ENCODE peak calls at places on chromosome X, in four cellular contexts. G is GM23338, O is HFF-Myc, P is fibroblast of the aortic adventitia. Y is an unnamed sample.

GRCh38 chrX:37652589-37653271 is 32.9 kb upstream of the XK start:
- DNase-seq in G (no peak), P (no peak), O (no peak), Y (no peak)

GRCh38 chrX:103919336-103919682 is 43.1 kb upstream of the TMSB15B start:
- DNase-seq in G (no peak), O (no peak), P (peak), Y (no peak)

GRCh38 chrX:149881081-149881711 is at the start of gene MAGEA8:
- DNase-seq in O (no peak), G (peak), P (no peak), Y (no peak)

GRCh38 chrX:35841872-35842271 is 43.7 kb downstream of the MAGEB16 start:
- DNase-seq in P (no peak), G (no peak), O (no peak), Y (no peak)

GRCh38 chrX:151970661-151971060 is 3.8 kb downstream of the GABRE start:
- DNase-seq in P (peak), O (peak), G (no peak), Y (no peak)

GRCh38 chrX:97743014-97743413 is 859.3 kb downstream of the RPA4 start:
- DNase-seq in G (peak), P (no peak), O (no peak), Y (no peak)

GRCh38 chrX:17376381-17377046 is 1.5 kb downstream of the NHS start:
- DNase-seq in G (peak), P (peak), O (no peak), Y (no peak)

GRCh38 chrX:3763111-3763510 is 49.7 kb upstream of the PRKX start:
- DNase-seq in O (no peak), P (no peak), G (no peak), Y (no peak)

GRCh38 chrX:47316276-47317025 is 53.9 kb upstream of the ZNF157 start:
- DNase-seq in P (peak), O (no peak), G (peak), Y (no peak)

GRCh38 chrX:33741807-33742206 is 390.3 kb downstream of the FAM47A start:
- DNase-seq in O (no peak), G (peak), P (no peak), Y (no peak)

GRCh38 chrX:129531132-129531531 is 7.8 kb upstream of the SMARCA1 start:
- DNase-seq in G (no peak), O (no peak), P (no peak), Y (no peak)

GRCh38 chrX:68492583-68492982 is 6.3 kb upstream of the YIPF6 start:
- DNase-seq in O (no peak), P (no peak), G (no peak), Y (no peak)

GRCh38 chrX:103773445-103773844 is 3.2 kb upstream of the PLP1 start:
- DNase-seq in P (no peak), O (no peak), G (no peak), Y (no peak)

GRCh38 chrX:30950391-30950790 is 61.3 kb upstream of the TAB3 start:
- DNase-seq in P (no peak), G (no peak), O (no peak), Y (no peak)

DNA sequence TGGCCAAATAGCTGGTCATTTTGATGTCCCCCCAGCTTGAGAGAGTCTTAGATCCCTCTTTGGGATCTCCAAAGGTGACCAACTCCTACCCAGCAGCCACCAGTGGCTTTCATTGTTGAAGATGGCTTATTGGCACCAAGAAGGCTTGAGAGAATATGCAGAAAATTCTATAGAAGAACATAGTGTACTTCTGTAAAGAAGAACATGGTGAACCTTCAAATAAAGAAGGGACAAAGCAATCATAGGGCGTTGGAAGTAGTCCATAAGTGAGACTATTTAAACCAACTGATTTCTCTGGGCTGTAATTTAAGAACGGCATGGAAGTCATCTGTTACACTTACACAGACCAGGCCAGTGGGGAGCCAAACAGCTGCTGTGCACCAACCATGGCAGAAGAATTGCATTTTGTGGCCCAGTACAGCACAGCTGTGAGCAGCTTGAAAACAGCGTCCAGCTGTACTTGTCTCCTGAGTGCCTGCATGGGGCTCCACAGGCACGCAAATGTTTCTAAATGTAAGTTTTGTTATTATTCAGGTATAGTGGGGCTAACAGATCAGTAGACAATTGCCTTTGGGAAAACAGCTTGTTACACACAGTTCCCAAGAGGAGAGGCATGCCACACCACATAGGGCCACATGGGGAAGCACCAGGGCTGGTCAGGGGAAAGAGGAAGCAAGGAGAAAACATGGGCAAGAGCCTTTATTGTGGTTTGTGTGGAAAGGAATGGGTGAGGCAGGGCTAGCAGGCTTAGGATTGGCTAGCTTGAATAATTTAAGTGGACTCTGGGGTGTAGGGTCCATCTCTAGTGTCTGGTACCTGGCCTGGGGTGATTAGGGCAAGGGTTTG is 125.0 kb downstream of the ARHGAP6 start:
- DNase-seq in P (no peak), G (no peak), O (no peak), Y (no peak)
- TF ChIP-seq CTCF in P (peak), G (no peak), O (no peak), Y (no peak)

GRCh38 chrX:134374294-134374693 is 85.7 kb upstream of the HPRT1 start:
- DNase-seq in P (peak), G (no peak), O (no peak), Y (no peak)

GRCh38 chrX:134374910-134375309 is 85.1 kb upstream of the HPRT1 start:
- DNase-seq in G (no peak), P (peak), O (no peak), Y (no peak)

GRCh38 chrX:134373736-134374135 is 86.2 kb upstream of the HPRT1 start:
- DNase-seq in O (no peak), P (no peak), G (peak), Y (no peak)

GRCh38 chrX:134375691-134376090 is 84.3 kb upstream of the HPRT1 start:
- DNase-seq in O (no peak), G (no peak), P (no peak), Y (no peak)

DNA sequence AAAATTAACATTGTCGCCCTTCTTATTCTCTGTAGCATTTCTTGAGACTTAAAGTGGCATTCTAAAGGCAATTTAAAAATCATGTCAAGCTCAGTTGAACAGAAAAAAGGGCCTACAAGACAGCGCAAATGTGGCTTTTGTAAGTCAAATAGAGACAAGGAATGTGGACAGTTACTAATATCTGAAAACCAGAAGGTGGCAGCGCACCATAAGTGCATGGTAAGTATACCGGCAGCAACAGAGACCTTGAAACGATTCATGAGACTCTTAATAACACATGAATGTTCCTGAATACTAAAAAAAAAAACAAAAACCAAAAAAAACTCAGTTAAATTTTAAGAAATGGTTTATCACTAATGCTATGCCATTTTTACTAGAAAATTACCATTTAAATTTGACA is 82.4 kb upstream of the HPRT1 start:
- DNase-seq in O (no peak), P (peak), G (no peak), Y (no peak)
- TF ChIP-seq CTCF in O (peak), P (peak), G (no peak), Y (peak)

GRCh38 chrX:41137589-41137988 is 52.3 kb downstream of the USP9X start:
- DNase-seq in P (peak), O (no peak), G (peak), Y (no peak)
- TF ChIP-seq CTCF in P (peak), O (no peak), G (peak), Y (peak)

DNA sequence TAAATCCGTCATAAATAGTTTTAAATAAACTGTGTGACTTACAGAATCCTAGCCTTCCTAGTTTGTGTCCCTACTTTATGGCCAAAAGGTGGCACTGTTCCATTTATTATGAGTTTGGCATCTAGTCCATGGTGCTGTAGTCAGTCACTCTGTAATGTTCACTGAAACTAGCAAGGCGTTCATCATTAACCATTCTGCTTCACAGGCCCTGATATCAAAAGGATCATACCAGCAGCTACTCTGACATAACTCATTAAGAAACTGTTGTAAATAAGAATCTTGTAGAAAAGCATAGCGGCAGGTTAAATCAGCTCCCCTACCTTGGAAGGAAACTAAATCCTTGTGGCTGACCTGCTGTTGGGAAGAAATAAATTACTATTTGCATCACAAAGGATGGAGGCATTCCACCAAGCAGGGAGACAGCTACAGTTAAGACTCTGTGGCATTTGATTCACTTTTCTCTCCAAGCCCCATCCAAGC is 919.6 kb upstream of the DIAPH2 start:
- DNase-seq in P (peak), O (no peak), G (peak), Y (no peak)
- TF ChIP-seq CTCF in P (peak), O (no peak), G (peak), Y (peak)

DNA sequence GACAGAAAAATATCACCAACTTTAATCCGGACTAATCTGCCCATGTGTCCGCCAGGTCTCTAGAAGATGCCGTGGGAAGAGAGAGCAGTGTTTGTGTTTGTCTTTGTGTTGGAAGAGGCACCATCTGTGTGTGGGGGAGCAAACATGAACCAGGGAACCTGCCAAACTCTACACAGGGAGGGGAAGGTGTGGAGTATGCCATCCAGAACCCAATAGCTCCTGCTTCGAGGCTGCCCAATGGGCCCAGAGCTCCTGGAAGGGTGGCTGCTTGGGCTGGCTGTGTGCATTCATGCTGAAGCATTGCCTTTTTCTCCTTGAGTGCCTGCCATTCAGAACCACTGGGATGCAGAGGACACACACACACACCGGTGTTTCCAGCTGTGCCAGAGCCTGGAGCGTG is 536.2 kb downstream of the MID1IP1 start:
- DNase-seq in O (no peak), P (no peak), G (no peak), Y (no peak)
- TF ChIP-seq CTCF in O (no peak), P (no peak), G (no peak), Y (no peak)

GRCh38 chrX:119692241-119693031 is 532 bp downstream of the SEPTIN6 start:
- DNase-seq in O (no peak), G (no peak), P (peak), Y (no peak)
- TF ChIP-seq CTCF in O (no peak), G (no peak), P (peak), Y (peak)

GRCh38 chrX:16125520-16126149 is 2.3 kb downstream of the GRPR start:
- DNase-seq in O (no peak), G (no peak), P (no peak), Y (no peak)

GRCh38 chrX:16123222-16123786 is at the start of gene GRPR:
- DNase-seq in G (peak), P (peak), O (peak), Y (peak)

GRCh38 chrX:16119353-16120220 is 3.8 kb upstream of the GRPR start:
- DNase-seq in G (no peak), O (no peak), P (no peak), Y (no peak)

GRCh38 chrX:16124201-16124600 is 836 bp downstream of the GRPR start:
- DNase-seq in O (no peak), P (no peak), G (no peak), Y (no peak)

DNA sequence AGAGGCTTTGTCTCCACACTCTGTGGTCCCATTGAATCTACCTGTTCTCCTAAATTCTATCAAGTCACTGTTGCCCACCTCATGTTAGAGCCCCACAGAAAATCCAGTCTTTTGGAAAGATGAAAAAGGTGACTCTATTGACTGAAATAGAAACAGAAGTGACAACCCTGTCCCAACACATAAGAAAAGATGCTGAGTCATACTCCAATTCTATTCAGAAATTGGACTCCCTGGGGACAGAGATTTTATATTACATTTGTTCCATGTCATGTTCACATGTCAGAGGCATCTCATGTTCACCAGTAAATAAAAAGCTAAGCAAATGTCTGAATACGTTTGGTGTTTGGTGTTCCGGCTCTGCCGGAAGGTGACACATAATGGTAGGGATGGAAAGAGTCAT is 2.9 kb upstream of the GRPR start:
- DNase-seq in O (no peak), G (no peak), P (no peak), Y (no peak)
- TF ChIP-seq CTCF in O (no peak), G (no peak), P (no peak), Y (no peak)

GRCh38 chrX:77276742-77277141 is 170.4 kb upstream of the FGF16 start:
- DNase-seq in G (peak), P (no peak), O (no peak), Y (no peak)
- TF ChIP-seq CTCF in G (peak), P (no peak), O (no peak), Y (no peak)